ENCODE peak calls at places on chromosomes 12 and 14, in four cellular contexts. One of them, this sample, is unnamed.

GRCh38 chr14:75281691-75282000 is 3.0 kb downstream of the FOS start:
- DNase-seq in HepG2: no peak
- DNase-seq in K562: no peak
- DNase-seq in WTC11: no peak
- DNase-seq in this sample: no peak

GRCh38 chr12:70070494-70071007 is 172.7 kb upstream of the CNOT2 start:
- DNase-seq in WTC11: no peak
- DNase-seq in HepG2: no peak
- DNase-seq in K562: no peak
- DNase-seq in this sample: peak

GRCh38 chr14:95486875-95487668 is 29.4 kb downstream of the SYNE3 start:
- DNase-seq in HepG2: no peak
- DNase-seq in WTC11: no peak
- DNase-seq in K562: no peak
- DNase-seq in this sample: no peak

GRCh38 chr12:69821441-69822204 is 3.4 kb upstream of the MYRFL start:
- DNase-seq in K562: no peak
- DNase-seq in WTC11: no peak
- DNase-seq in HepG2: no peak
- DNase-seq in this sample: peak

GRCh38 chr12:45994736-45995135 is 4.4 kb upstream of the SCAF11 start:
- DNase-seq in WTC11: no peak
- DNase-seq in K562: no peak
- DNase-seq in HepG2: peak
- DNase-seq in this sample: no peak

GRCh38 chr12:32921397-32921796 is 24.8 kb upstream of the PKP2 start:
- DNase-seq in K562: no peak
- DNase-seq in WTC11: no peak
- DNase-seq in HepG2: no peak
- DNase-seq in this sample: no peak

GRCh38 chr14:55720796-55721195 is 140.8 kb downstream of the KTN1 start:
- DNase-seq in K562: no peak
- DNase-seq in WTC11: no peak
- DNase-seq in HepG2: no peak
- DNase-seq in this sample: no peak

GRCh38 chr14:91377700-91378652 is 39.6 kb downstream of the CCDC88C start:
- DNase-seq in HepG2: no peak
- DNase-seq in K562: no peak
- DNase-seq in WTC11: no peak
- DNase-seq in this sample: no peak

GRCh38 chr14:55707365-55707804 is 127.4 kb downstream of the KTN1 start:
- DNase-seq in WTC11: no peak
- DNase-seq in K562: no peak
- DNase-seq in HepG2: peak
- DNase-seq in this sample: peak

GRCh38 chr12:51866762-51867161 is 18.2 kb upstream of the FIGNL2 start:
- DNase-seq in K562: no peak
- DNase-seq in HepG2: no peak
- DNase-seq in WTC11: no peak
- DNase-seq in this sample: no peak

GRCh38 chr12:18753481-18754117 is 15.7 kb downstream of the CAPZA3 start:
- DNase-seq in WTC11: peak
- DNase-seq in K562: no peak
- DNase-seq in HepG2: no peak
- DNase-seq in this sample: no peak

GRCh38 chr12:107079172-107080011 is 14.0 kb downstream of the CRY1 start:
- DNase-seq in WTC11: no peak
- DNase-seq in HepG2: peak
- DNase-seq in K562: peak
- DNase-seq in this sample: peak

GRCh38 chr14:71586131-71586893 is 345.9 kb upstream of the RGS6 start:
- DNase-seq in K562: no peak
- DNase-seq in WTC11: no peak
- DNase-seq in HepG2: no peak
- DNase-seq in this sample: no peak

GRCh38 chr14:54782803-54783659 is 119.6 kb downstream of the GCH1 start:
- DNase-seq in K562: no peak
- DNase-seq in WTC11: peak
- DNase-seq in HepG2: peak
- DNase-seq in this sample: no peak

DNA sequence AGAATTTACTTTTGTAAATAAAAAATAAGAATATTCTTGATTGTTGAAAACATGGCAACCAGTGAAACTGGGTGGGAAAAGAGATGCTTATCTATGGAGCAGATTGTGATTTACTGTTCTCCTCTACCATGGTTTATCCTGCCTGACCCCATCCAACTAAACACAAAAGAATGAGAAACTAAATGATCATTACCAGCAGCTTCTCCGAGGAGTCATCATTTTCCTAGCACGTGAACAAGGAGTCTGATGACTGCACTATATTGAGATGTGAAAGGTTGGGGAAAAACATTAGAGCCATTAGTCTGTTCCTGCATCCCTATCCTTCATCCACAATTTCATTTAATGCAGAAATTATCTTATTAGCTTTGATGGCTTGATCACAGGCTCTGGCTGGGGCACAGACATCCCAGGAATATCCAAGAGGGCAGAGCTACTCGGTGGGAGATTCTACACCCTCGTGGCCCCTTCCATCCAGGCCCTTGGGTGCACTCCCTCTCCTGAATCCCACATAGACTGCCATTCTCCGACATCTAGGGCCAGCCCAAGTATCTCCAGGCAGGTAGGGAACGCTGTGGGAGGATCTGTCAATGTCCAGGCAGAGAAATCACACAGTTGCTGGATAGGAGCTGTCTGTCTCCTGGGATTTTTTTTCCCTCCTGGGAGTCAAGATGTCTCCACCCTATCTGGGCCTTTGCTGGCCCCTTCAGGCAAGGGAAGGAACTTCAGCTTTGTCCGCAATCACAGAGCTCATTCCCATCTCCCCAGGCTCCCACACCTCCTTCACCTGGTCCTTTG is 43.3 kb upstream of the DHRS4 start:
- DNase-seq in K562: peak
- DNase-seq in WTC11: peak
- DNase-seq in HepG2: peak
- DNase-seq in this sample: peak
- TF ChIP-seq ELF4 in K562: no peak
- TF ChIP-seq ELF4 in WTC11: no peak
- TF ChIP-seq ELF4 in HepG2: no peak
- TF ChIP-seq ELF4 in this sample: no peak

DNA sequence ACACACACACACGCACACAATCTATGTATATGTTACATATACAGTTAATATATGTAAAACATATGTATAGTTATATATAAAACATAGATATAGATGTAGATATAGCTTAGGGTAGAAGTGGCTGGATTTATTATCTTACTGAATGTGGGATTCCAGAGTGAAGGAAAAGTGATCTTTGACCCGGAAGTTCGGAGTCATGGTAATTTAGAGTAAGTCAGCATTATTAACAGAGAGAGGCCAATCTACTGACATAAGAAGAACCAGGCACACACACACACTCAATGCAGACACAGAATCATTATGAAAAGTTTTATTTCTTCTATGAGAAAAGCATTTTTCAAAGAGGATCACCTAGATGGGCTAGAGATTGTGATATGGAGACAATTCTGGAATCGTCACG is 384.2 kb upstream of the NOVA1 start:
- DNase-seq in HepG2: no peak
- DNase-seq in WTC11: no peak
- DNase-seq in K562: no peak
- DNase-seq in this sample: no peak
- TF ChIP-seq ELF4 in HepG2: no peak
- TF ChIP-seq ELF4 in WTC11: no peak
- TF ChIP-seq ELF4 in K562: no peak
- TF ChIP-seq ELF4 in this sample: no peak

DNA sequence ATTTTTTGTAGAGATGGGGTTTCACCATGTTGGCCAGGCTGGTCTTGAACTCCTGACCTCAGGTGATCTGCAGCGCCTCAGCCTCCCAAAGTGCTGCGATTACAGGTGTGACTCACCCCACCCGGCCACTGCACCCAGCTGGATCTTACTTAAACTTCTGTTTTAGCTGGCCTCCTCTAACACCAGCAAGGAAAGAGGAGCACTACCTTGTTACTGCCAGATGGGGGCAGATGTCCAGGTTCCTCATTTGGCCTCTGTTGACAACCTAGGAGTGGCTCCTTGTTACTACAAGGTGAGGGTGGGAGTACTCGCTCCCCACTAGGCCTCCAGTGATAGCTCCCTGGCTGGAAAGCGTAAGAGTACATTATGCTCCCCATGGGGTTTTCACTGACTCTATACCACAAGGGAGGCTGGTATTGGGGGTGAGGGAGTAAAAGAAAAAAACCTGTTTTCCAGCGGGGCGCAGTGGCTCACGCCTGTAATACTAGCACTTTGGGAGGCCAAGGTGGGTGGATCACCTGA is 13.1 kb upstream of the ARF6 start:
- DNase-seq in K562: peak
- DNase-seq in WTC11: peak
- DNase-seq in HepG2: peak
- DNase-seq in this sample: peak
- TF ChIP-seq ELF4 in K562: no peak
- TF ChIP-seq ELF4 in WTC11: no peak
- TF ChIP-seq ELF4 in HepG2: no peak
- TF ChIP-seq ELF4 in this sample: no peak

DNA sequence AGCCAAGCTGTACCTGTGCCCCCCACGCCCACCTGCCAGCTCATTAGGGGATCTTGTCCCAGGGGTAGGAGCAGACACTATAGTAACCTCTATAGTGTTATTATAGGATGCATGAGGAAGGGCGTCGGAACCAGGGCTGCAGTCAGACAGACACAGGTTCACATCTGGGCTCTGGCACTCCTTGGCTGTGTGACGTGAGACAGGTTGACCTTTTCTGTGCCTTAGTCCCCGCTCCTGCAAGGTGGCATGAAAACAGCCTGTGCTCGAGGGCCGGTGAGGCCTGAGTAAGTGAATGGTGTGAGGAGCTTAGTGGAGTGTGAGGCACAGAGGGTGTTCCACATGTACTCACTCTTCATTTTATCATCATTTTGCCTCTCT is 19.0 kb downstream of the ASB2 start:
- DNase-seq in K562: no peak
- DNase-seq in WTC11: no peak
- DNase-seq in HepG2: no peak
- DNase-seq in this sample: no peak
- TF ChIP-seq ELF4 in K562: no peak
- TF ChIP-seq ELF4 in WTC11: no peak
- TF ChIP-seq ELF4 in HepG2: no peak
- TF ChIP-seq ELF4 in this sample: no peak

DNA sequence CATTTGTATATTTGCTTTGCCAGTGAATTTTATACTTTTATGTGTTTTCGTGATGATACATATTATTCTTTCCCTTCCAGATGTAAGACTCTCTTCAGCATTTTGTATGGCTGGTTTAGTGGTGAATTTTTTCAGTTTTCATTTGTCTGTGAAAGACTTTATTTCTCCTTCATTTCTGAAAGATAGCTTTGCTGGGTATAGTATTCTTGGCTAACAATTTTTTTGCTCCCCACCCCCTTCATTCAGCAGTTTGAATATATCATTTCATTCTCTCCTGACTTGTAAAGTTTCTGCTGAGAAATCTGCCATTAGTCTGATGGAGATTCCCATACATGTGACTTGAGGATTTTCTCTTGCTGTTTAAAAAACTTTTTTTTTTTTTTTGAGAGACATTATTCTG is 72.8 kb downstream of the ERC1 start:
- DNase-seq in K562: no peak
- DNase-seq in WTC11: no peak
- DNase-seq in HepG2: no peak
- DNase-seq in this sample: no peak
- TF ChIP-seq ELF4 in K562: no peak
- TF ChIP-seq ELF4 in WTC11: no peak
- TF ChIP-seq ELF4 in HepG2: no peak
- TF ChIP-seq ELF4 in this sample: no peak

DNA sequence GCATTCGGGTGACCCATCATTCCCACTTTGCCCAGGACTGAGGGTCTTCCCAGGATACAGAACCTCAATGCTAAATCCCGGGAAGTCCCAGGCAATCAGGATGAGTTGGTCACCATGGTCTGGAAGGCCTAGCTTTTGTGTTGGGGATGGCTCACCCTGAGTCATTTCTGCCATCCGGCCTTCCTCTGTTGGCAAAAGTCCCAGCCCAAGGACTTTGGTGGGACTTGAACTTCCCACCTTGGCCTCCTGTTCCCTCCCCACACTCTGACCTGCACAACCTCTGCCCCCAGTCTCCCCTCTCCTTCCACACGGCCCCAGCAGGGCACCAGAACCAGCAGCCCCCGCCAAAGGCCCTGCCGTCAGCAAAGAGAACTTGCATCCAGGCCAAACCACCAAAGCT is 24.6 kb upstream of the NCOR2 start:
- DNase-seq in K562: no peak
- DNase-seq in HepG2: no peak
- DNase-seq in WTC11: no peak
- DNase-seq in this sample: no peak
- TF ChIP-seq ELF4 in K562: no peak
- TF ChIP-seq ELF4 in HepG2: no peak
- TF ChIP-seq ELF4 in WTC11: no peak
- TF ChIP-seq ELF4 in this sample: no peak

GRCh38 chr12:6460751-6461371 is 9.0 kb downstream of the TAPBPL start:
- DNase-seq in HepG2: no peak
- DNase-seq in K562: no peak
- DNase-seq in WTC11: peak
- DNase-seq in this sample: no peak
- TF ChIP-seq ELF4 in HepG2: no peak
- TF ChIP-seq ELF4 in K562: no peak
- TF ChIP-seq ELF4 in WTC11: no peak
- TF ChIP-seq ELF4 in this sample: no peak

DNA sequence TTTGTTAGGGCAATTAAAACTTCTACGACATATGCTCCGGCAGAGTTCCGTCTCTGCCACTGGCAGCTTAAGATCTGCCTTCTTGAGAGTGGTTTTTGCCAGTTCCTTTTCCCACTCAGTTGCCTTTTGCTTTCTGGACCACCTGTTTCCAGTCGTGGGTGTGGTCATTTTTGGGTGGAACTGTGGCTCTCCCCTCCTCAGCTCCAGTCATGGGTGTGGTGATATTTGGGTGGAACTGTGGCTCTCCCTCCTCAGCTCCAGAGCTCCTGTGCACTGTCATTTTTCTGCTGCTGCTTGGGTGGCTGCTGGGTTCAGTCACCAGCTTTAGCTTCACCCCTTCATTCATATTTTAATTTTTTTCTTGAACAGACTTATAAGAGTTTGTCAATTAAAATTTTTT is 25.3 kb downstream of the WDR20 start:
- DNase-seq in K562: no peak
- DNase-seq in HepG2: no peak
- DNase-seq in WTC11: no peak
- DNase-seq in this sample: no peak
- TF ChIP-seq ELF4 in K562: no peak
- TF ChIP-seq ELF4 in HepG2: no peak
- TF ChIP-seq ELF4 in WTC11: no peak
- TF ChIP-seq ELF4 in this sample: no peak